ENCODE peak calls at places on chromosome 16, in eight cellular contexts. O is GM10248; Z is CD8-positive, alpha-beta T cell; Q is AG10803; G is adrenal gland; X is ascending aorta; E is lower lobe of right lung; B is psoas muscle. N is an unnamed sample.

GRCh38 chr16:75296606-75297005 is 45.2 kb upstream of the BCAR1 start:
- DNase-seq in O (no peak), Z (no peak), Q (peak; percentile 53), G (peak; percentile 89), X (no peak), E (no peak), B (no peak), N (no peak)

GRCh38 chr16:676565-677297 is 1.3 kb downstream of the RHBDL1 start:
- DNase-seq in O (no peak), Z (peak; percentile 30), Q (no peak), G (no peak), X (no peak), E (peak; percentile 83), B (no peak), N (no peak)

GRCh38 chr16:85931596-85932402 is 32.8 kb downstream of the IRF8 start:
- DNase-seq in O (no peak), Z (no peak), Q (no peak), G (no peak), X (no peak), E (no peak), B (no peak), N (no peak)

GRCh38 chr16:22220714-22221113 is 14.6 kb downstream of the EEF2K start:
- DNase-seq in O (no peak), Z (no peak), Q (no peak), G (peak; percentile 86), X (peak; percentile 90), E (no peak), B (peak; percentile 96), N (no peak)

GRCh38 chr16:677306-678190 is 2.1 kb downstream of the RHBDL1 start:
- DNase-seq in O (no peak), Z (no peak), Q (no peak), G (no peak), X (no peak), E (no peak), B (no peak), N (no peak)

GRCh38 chr16:15650698-15651161 is 685 bp downstream of the NDE1 start:
- DNase-seq in O (peak; percentile 68), Z (peak; percentile 33), Q (no peak), G (peak; percentile 22), X (peak; percentile 65), E (peak; percentile 48), B (peak; percentile 62), N (peak; percentile 64)

GRCh38 chr16:52466998-52467397 is 79.9 kb downstream of the TOX3 start:
- DNase-seq in O (no peak), Z (no peak), Q (no peak), G (no peak), X (no peak), E (no peak), B (no peak), N (no peak)

GRCh38 chr16:81556715-81557284 is 112.2 kb downstream of the CMIP start:
- DNase-seq in O (no peak), Z (peak; percentile 21), Q (peak; percentile 56), G (peak; percentile 87), X (no peak), E (peak; percentile 29), B (no peak), N (no peak)

GRCh38 chr16:30745082-30745481 is 3.1 kb upstream of the PHKG2 start:
- DNase-seq in O (no peak), Z (no peak), Q (no peak), G (no peak), X (no peak), E (no peak), B (no peak), N (no peak)

GRCh38 chr16:70660672-70661350 is 14.5 kb downstream of the IL34 start:
- DNase-seq in O (no peak), Z (no peak), Q (peak; percentile 39), G (no peak), X (peak; percentile 58), E (no peak), B (no peak), N (no peak)

GRCh38 chr16:8403978-8404738 is 186.2 kb downstream of the TMEM114 start:
- DNase-seq in O (no peak), Z (no peak), Q (no peak), G (no peak), X (no peak), E (no peak), B (no peak), N (no peak)

DNA sequence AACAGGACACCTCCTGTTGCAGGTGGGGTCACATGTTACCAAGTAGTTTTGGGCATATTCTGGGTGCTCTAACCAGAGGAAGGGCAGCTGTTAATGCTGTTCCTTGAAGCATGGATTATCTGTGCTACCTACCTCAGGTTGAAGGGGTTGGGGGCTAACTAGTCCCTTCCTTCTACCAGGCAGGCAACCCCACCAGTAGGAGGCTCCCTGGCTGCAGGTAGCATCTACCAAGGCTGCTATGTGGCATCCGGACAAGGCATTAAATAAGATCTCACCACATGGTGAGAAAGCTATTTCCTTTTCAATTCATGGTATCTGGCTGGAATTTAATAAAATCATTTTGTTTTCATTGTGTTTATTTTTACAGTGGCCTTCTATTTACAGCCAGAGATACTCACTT is 62.5 kb downstream of the CACNG3 start:
- DNase-seq in O (no peak), Z (no peak), Q (no peak), G (no peak), X (no peak), E (no peak), B (no peak), N (no peak)
- TF ChIP-seq CTCF in O (no peak), Z (no peak), Q (no peak), G (no peak), X (no peak), E (no peak), B (no peak), N (no peak)

GRCh38 chr16:68590201-68590994 is 51.3 kb downstream of the ZFP90 start:
- DNase-seq in O (peak; percentile 67), Z (peak; percentile 63), Q (peak; percentile 42), G (peak; percentile 31), X (no peak), E (peak; percentile 77), B (no peak), N (peak; percentile 77)
- TF ChIP-seq CTCF in O (peak; percentile 74), Z (peak; percentile 52), Q (peak; percentile 59), G (peak; percentile 44), X (no peak), E (peak; percentile 62), B (peak; percentile 7), N (peak; percentile 77)

GRCh38 chr16:82639263-82639662 is 12.5 kb downstream of the CDH13 start:
- DNase-seq in O (no peak), Z (no peak), Q (no peak), G (no peak), X (no peak), E (no peak), B (no peak), N (no peak)

GRCh38 chr16:82638095-82638798 is 11.5 kb downstream of the CDH13 start:
- DNase-seq in O (no peak), Z (no peak), Q (peak; percentile 73), G (no peak), X (no peak), E (no peak), B (no peak), N (no peak)

GRCh38 chr16:82641336-82641984 is 14.7 kb downstream of the CDH13 start:
- DNase-seq in O (no peak), Z (no peak), Q (peak; percentile 48), G (no peak), X (no peak), E (no peak), B (no peak), N (no peak)

GRCh38 chr16:82636958-82637357 is 10.2 kb downstream of the CDH13 start:
- DNase-seq in O (no peak), Z (no peak), Q (no peak), G (no peak), X (no peak), E (no peak), B (no peak), N (no peak)

DNA sequence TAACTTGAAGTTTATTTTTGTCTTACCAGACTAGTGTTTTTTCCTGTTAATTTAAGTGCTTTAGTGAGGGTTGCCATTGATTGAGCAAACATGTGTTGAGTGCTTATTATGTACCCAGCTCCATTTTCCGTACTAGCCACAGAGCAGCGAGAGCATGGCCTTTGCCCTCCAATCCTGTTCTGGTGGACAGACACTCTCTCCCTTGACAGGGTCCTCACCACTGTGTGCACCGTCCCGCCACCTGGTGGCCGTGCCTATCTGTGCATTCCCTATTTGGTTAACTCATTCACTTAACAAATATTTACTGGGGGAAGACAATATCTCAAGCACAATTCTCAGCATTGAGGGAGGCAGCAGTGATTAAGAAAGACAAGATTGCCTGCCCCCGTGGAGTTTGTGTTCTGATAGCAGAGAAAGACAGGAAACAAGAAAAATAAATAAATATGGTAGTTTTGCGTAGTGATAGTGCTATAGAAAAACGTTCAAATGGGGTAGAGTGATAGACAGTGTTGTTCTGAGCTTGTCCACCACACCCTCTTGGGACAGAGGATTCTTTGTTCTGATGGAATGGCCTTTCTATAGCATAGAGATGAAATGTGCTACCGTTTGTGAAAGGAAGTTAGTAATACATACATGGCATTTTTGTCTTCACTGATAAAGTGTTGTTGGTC is 13.0 kb downstream of the CDH13 start:
- DNase-seq in O (peak; percentile 54), Z (peak; percentile 52), Q (peak; percentile 50), G (peak; percentile 22), X (no peak), E (peak; percentile 59), B (peak; percentile 73), N (no peak)
- TF ChIP-seq CTCF in O (peak; percentile 83), Z (peak; percentile 69), Q (peak; percentile 85), G (peak; percentile 50), X (peak; percentile 33), E (peak; percentile 67), B (peak; percentile 72), N (peak; percentile 86)

DNA sequence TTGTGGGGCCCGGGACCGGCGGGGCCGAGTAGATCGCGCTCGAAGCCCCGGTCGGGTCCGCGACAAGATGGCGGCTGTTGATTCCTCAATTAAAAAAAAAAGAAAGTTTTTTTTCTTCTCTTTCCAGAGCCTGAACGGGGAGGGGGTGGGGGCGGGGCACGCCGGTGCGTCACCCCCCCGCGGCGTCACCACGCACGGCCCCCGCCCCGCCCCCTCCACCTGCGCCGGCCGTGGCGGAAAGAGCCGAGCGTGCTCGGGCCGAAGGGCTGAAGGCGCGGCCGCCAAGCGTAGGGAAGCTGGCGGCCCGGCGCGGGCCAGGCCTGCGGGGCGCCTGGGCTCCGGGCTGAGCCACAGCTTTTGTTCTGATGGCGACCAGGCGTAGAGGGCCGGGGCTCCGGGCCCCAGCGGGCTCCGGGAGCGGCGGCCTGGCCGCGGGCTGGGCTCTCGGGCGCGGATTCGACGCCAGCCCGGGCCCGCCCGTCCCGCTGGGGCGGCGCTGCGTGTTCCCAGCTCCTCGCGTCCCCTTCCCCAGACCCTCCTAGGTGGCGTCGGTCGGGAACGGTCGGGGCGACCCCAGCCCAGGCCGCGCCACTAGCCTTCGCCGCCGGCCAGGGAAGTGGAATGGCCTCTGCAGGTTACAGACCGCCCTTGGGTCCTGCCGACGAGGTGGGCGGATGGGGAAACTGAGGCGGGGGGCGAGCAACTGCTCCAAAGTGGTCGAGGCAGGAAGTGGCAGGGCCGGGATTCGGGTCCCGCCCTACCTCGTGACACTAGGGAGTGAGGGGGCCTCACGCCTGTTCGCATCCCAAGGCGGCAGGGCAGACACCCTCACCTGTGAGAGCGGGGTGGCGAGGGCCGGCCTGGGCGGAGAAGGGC is at the start of gene CREBBP:
- DNase-seq in O (peak; percentile 94), Z (peak; percentile 80), Q (peak; percentile 87), G (peak; percentile 80), X (peak; percentile 91), E (peak; percentile 90), B (peak; percentile 92), N (peak; percentile 96)
- TF ChIP-seq CTCF in O (no peak), Z (no peak), Q (no peak), G (no peak), X (no peak), E (no peak), B (no peak), N (no peak)

N was measured in GM13977.